ENCODE peak calls at places on chromosome 22, in nine cellular contexts. H is NCI-H1105 treated with DMSO at 0.1 percent for 48 hours, J is amygdala, L is COR-L47, U is left ventricle myocardium inferior, C is T-cell, Q is nucleus accumbens, W is substantia nigra, S is COLO829. R is an unnamed sample.

GRCh38 chr22:42269407-42270177 is 861 bp downstream of the TCF20 start:
- DNase-seq in H (peak), W (no peak), J (no peak), C (peak), U (peak), L (peak), S (peak), Q (no peak), R (no peak)

GRCh38 chr22:30566125-30566524 is 8.3 kb downstream of the GAL3ST1 start:
- DNase-seq in W (no peak), U (no peak), C (no peak), L (no peak), J (no peak), Q (no peak), S (no peak), H (no peak), R (no peak)

GRCh38 chr22:20186871-20187546 is 36.2 kb upstream of the CCDC188 start:
- DNase-seq in U (no peak), S (no peak), C (no peak), Q (no peak), L (no peak), H (no peak), W (no peak), J (no peak), R (no peak)

GRCh38 chr22:18056161-18056666 is 21.6 kb upstream of the PEX26 start:
- DNase-seq in C (no peak), Q (peak), L (no peak), J (peak), W (no peak), U (no peak), S (peak), H (peak), R (no peak)

GRCh38 chr22:45421349-45422057 is 8.0 kb downstream of the RIBC2 start:
- DNase-seq in W (no peak), S (no peak), J (no peak), C (no peak), H (no peak), L (no peak), Q (no peak), U (no peak), R (no peak)

GRCh38 chr22:45972091-45972867 is 4.7 kb downstream of the WNT7B start:
- DNase-seq in L (no peak), Q (no peak), J (no peak), U (no peak), W (no peak), C (no peak), S (no peak), H (no peak), R (no peak)

GRCh38 chr22:17145021-17145680 is 13.9 kb downstream of the HDHD5 start:
- DNase-seq in J (no peak), H (no peak), W (no peak), S (no peak), C (no peak), U (no peak), Q (no peak), L (no peak), R (no peak)

GRCh38 chr22:24417200-24417599 is 10.2 kb upstream of the ADORA2A start:
- DNase-seq in U (no peak), W (no peak), C (no peak), S (no peak), Q (no peak), L (no peak), J (no peak), H (no peak), R (no peak)

GRCh38 chr22:40007826-40008710 is 13.3 kb downstream of the FAM83F start:
- DNase-seq in L (no peak), H (no peak), W (no peak), S (no peak), U (no peak), C (no peak), Q (no peak), J (no peak), R (no peak)

GRCh38 chr22:28604961-28605360 is 74.7 kb downstream of the TTC28 start:
- DNase-seq in J (no peak), Q (no peak), H (no peak), L (no peak), S (no peak), W (no peak), C (no peak), U (no peak), R (no peak)

GRCh38 chr22:42928969-42929837 is 72.1 kb upstream of the ARFGAP3 start:
- DNase-seq in U (no peak), J (no peak), C (no peak), W (no peak), S (no peak), H (no peak), L (no peak), Q (no peak), R (no peak)

R was measured in DMS79 treated with DMSO at 0.1 percent for 48 hours.